ENCODE peak calls at places on chromosomes 13 and 19, in five cellular contexts. W is cardiac muscle cell, G is lung, X is left lung, R is transverse colon. T is an unnamed sample.

GRCh38 chr19:43408043-43408442 is 6.6 kb upstream of the TEX101 start:
- DNase-seq in W (no peak), G (no peak), X (no peak), R (no peak), T (no peak)

GRCh38 chr13:99425485-99426341 is 75.6 kb upstream of the TM9SF2 start:
- DNase-seq in W (peak), G (no peak), X (peak), R (peak), T (no peak)

GRCh38 chr13:110620596-110620995 is 5.3 kb downstream of the NAXD start:
- DNase-seq in W (no peak), G (no peak), X (no peak), R (no peak), T (no peak)

GRCh38 chr13:39531646-39532045 is 71.3 kb downstream of the LHFPL6 start:
- DNase-seq in W (no peak), G (no peak), X (no peak), R (no peak), T (no peak)

GRCh38 chr19:11195169-11195568 is 2.2 kb downstream of the KANK2 start:
- DNase-seq in W (no peak), G (no peak), X (no peak), R (no peak), T (no peak)

GRCh38 chr13:34793301-34793700 is 148.8 kb upstream of the NBEA start:
- DNase-seq in W (no peak), G (no peak), X (no peak), R (no peak), T (no peak)

GRCh38 chr13:33073338-33073737 is 57.1 kb downstream of the KL start:
- DNase-seq in W (no peak), G (no peak), X (no peak), R (no peak), T (no peak)

GRCh38 chr13:98585398-98585754 is 8.5 kb upstream of the STK24 start:
- DNase-seq in W (no peak), G (no peak), X (no peak), R (peak), T (no peak)

GRCh38 chr13:114067381-114067885 is 65.0 kb downstream of the RASA3 start:
- DNase-seq in W (no peak), G (no peak), X (peak), R (no peak), T (no peak)

GRCh38 chr13:98365291-98365690 is 188.2 kb upstream of the RNF113B start:
- DNase-seq in W (no peak), G (no peak), X (no peak), R (no peak), T (no peak)

GRCh38 chr19:46471778-46472543 is 598 bp upstream of the PNMA8A start:
- DNase-seq in W (no peak), G (no peak), X (no peak), R (no peak), T (no peak)

GRCh38 chr19:3682741-3683404 is 17.4 kb downstream of the PIP5K1C start:
- DNase-seq in W (no peak), G (no peak), X (no peak), R (no peak), T (peak)

GRCh38 chr13:74074723-74075122 is 59.5 kb downstream of the KLF12 start:
- DNase-seq in W (no peak), G (no peak), X (no peak), R (no peak), T (no peak)

GRCh38 chr13:91134773-91135124 is 212.7 kb upstream of the MIR17HG start:
- DNase-seq in W (no peak), G (no peak), X (no peak), R (no peak), T (no peak)

GRCh38 chr13:71858647-71859046 is 8.4 kb downstream of the DACH1 start:
- DNase-seq in W (no peak), G (no peak), X (no peak), R (no peak), T (no peak)

GRCh38 chr19:1408300-1409203 is 1.2 kb downstream of the DAZAP1 start:
- DNase-seq in W (peak), G (peak), X (peak), R (peak), T (no peak)

GRCh38 chr13:75302031-75302430 is 179.9 kb downstream of the TBC1D4 start:
- DNase-seq in W (no peak), G (no peak), X (no peak), R (no peak), T (no peak)

GRCh38 chr19:38023245-38023644 is 116.2 kb downstream of the SIPA1L3 start:
- DNase-seq in W (no peak), G (no peak), X (no peak), R (no peak), T (no peak)

DNA sequence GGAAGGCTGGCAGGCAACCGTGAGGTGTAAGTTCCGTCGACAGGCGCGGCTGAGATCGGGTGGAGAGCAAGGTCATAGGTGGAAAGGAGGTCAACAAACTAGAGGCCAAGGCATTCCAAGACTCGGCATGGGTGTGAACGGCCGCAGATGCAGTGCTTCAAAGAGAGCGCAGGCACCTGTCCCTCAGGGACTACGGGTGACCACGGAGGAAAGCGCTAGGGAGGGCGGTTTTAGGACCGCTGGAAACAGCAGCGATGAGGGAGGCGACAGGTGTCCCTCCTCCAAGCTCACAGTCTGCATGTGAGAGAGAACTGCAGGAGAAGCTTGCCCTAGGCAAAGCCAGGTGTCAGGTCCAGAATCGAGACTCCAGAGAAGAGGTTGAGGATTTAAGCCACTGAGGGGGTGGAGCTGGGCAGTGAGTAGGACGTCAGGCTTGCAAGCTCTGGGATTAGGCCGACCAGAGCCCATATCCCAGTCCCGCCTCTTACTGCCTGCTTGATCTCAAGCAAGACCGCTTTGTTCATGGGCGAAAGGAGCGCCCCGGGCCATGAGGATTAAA is 1.6 kb upstream of the MLNR start:
- DNase-seq in W (peak), G (no peak), X (no peak), R (no peak), T (peak)
- H3K4me3 ChIP-seq in W (peak), G (no peak), X (no peak), R (no peak), T (no peak)

GRCh38 chr19:40740747-40741146 is 9.5 kb downstream of the ACTMAP start:
- DNase-seq in W (no peak), G (no peak), X (no peak), R (no peak), T (no peak)

GRCh38 chr19:40743926-40744325 is 6.4 kb downstream of the ACTMAP start:
- DNase-seq in W (no peak), G (no peak), X (no peak), R (no peak), T (no peak)

GRCh38 chr19:40739871-40740703 is 10.2 kb downstream of the ACTMAP start:
- DNase-seq in W (no peak), G (no peak), X (no peak), R (no peak), T (peak)

GRCh38 chr19:40742477-40742876 is 7.8 kb downstream of the ACTMAP start:
- DNase-seq in W (no peak), G (no peak), X (no peak), R (no peak), T (no peak)

DNA sequence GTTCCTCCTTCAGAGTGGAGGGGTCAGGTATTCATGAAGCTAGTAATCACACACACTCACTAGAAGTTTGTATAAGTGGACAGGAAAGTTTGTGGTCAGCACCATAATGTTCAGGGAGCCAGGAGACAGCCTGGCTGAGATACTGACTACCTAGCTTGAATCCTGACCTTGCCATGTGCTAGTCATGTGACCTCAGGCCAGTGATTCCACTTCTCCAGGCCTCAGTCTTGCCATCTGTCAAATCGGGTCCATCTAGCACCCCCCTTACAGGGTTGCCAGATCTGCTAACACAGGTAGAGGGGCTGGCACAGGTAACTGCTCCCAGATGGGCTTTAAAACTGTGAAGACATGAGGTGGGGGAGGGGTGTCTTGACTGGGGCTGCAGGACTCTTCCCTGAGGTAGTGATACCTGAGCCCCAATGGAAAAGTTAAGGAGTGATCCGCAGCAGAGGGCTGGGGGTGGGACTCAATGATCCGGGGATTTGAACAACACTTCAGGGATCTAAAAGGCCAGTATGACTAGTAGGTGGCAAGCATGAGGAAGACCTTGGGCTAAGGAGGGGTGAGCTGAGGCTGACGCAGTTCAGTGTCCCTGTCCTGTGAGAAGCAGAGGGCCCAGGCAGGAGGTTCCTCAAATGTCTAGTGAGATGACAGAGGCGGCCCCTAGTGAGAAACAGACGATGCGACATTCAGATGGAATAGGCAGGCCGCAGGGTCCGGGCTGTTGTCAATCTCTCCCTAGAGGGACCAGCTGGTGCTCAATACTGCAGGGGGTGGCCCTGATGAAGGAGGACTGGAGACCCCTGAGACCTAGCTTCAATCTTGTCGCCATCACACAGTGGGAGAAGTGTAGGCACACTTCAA is 8.5 kb downstream of the ACTMAP start:
- DNase-seq in W (no peak), G (no peak), X (no peak), R (no peak), T (peak)
- TF ChIP-seq CTCF in W (no peak), G (no peak), X (no peak), R (no peak), T (no peak)

GRCh38 chr19:21604351-21604926 is 99.0 kb downstream of the ZNF429 start:
- DNase-seq in W (peak), G (no peak), X (no peak), R (no peak), T (no peak)

GRCh38 chr19:21603431-21604153 is 98.2 kb downstream of the ZNF429 start:
- DNase-seq in W (peak), G (no peak), X (no peak), R (no peak), T (no peak)

GRCh38 chr19:21607453-21607852 is 102.1 kb downstream of the ZNF429 start:
- DNase-seq in W (no peak), G (no peak), X (no peak), R (no peak), T (no peak)

GRCh38 chr19:21602105-21602658 is 96.8 kb downstream of the ZNF429 start:
- DNase-seq in W (no peak), G (no peak), X (no peak), R (no peak), T (no peak)

DNA sequence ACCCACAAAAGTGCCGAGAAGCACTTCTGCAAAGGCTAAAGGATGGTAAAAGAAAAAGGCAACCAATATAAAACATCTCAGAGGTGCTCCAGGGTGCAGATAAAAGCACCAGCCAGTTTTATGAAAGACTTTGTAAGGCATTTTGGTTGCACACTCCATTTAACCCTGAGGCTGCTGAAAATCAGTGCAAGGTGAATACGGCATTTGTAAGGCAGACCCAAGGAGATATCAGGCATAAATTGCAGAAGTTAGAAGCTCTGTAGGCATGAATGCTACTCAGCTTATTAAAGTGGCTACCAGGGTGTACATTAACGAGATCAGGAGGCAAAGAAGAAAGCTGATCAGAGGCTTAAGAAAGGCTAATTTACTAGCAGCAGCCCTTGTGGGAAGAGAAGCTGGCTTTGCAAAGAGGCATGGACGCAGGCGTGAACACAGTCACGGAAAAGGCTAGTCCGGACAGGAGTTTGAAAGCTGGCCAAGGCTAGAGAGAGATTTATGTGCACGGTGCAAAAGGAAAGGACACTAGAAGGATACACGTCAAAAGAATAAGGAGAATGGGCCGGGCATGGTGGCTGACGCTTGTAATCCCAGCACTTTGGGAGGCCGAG is 99.6 kb downstream of the ZNF429 start:
- DNase-seq in W (no peak), G (no peak), X (no peak), R (no peak), T (peak)
- H3K4me3 ChIP-seq in W (peak), G (peak), X (peak), R (peak), T (no peak)

GRCh38 chr19:52296400-52296772 is 583 bp upstream of the ZNF480 start:
- DNase-seq in W (peak), G (no peak), X (no peak), R (no peak), T (no peak)

GRCh38 chr19:52291781-52292180 is 5.2 kb upstream of the ZNF480 start:
- DNase-seq in W (no peak), G (no peak), X (no peak), R (no peak), T (no peak)

GRCh38 chr19:52297601-52298358 is 811 bp downstream of the ZNF480 start:
- DNase-seq in W (peak), G (no peak), X (no peak), R (no peak), T (peak)

GRCh38 chr19:52296773-52297600 is at the start of gene ZNF480:
- DNase-seq in W (peak), G (peak), X (peak), R (peak), T (peak)
- TF ChIP-seq CTCF in W (peak), G (no peak), X (no peak), R (no peak), T (no peak)

DNA sequence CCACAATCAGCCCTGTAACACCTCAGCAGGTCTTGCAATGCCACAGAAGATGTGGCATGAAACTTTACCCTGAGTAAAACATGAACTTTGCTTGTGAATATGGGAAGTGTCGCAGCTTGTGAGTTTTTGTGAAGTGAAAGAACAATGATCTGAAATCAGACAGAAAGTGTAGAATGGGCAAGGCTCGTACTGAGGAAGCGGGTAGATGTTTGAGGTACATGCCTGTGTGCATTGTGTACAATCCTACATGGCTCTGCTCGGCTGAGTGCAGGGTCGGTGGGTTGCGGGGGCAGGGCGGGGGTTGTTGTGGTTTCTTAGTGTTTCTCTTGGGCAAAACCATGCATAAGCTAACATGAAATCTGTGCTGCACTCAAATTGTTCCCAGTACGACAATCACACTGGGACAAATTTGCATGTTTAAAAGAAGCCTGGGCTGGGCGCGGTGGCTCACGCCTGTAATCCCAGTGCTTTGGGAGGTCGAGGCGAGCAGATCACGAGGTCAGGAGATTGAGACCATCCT is 1.1 kb downstream of the NLRP13 start:
- DNase-seq in W (no peak), G (no peak), X (no peak), R (no peak), T (no peak)
- H3K4me3 ChIP-seq in W (no peak), G (no peak), X (no peak), R (no peak), T (no peak)

DNA sequence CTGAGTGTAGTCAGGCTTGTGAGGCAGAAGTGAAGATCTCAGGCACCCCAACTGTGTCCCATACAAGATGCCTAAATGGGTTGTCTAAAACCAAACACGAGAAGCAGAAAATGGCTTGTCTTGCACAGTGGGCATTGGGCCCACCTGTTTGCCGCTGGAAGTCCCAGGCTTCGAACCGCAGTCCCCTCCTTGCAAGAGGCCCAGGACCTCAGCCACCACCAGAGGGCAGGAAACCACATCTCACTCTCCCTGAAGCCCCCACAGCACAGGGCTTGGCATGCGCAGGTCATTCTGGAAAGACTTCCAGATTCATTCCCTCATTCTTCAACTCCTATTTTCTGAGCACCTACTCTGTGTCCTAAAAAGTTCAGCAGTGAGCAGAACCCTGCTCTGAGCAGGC is 973.7 kb downstream of the UQCRFS1 start:
- DNase-seq in W (peak), G (no peak), X (no peak), R (no peak), T (peak)
- TF ChIP-seq CTCF in W (peak), G (no peak), X (no peak), R (no peak), T (peak)

GRCh38 chr19:54252845-54253244 is 4.2 kb downstream of the LILRB5 start:
- DNase-seq in W (no peak), G (no peak), X (no peak), R (no peak), T (no peak)

GRCh38 chr19:54245936-54246335 is 3.3 kb upstream of the LILRA6 start:
- DNase-seq in W (no peak), G (no peak), X (no peak), R (no peak), T (no peak)

GRCh38 chr19:54247106-54247930 is 4.7 kb upstream of the LILRA6 start:
- DNase-seq in W (no peak), G (no peak), X (no peak), R (no peak), T (no peak)

GRCh38 chr19:54252243-54252642 is 4.8 kb downstream of the LILRB5 start:
- DNase-seq in W (no peak), G (no peak), X (no peak), R (no peak), T (no peak)

DNA sequence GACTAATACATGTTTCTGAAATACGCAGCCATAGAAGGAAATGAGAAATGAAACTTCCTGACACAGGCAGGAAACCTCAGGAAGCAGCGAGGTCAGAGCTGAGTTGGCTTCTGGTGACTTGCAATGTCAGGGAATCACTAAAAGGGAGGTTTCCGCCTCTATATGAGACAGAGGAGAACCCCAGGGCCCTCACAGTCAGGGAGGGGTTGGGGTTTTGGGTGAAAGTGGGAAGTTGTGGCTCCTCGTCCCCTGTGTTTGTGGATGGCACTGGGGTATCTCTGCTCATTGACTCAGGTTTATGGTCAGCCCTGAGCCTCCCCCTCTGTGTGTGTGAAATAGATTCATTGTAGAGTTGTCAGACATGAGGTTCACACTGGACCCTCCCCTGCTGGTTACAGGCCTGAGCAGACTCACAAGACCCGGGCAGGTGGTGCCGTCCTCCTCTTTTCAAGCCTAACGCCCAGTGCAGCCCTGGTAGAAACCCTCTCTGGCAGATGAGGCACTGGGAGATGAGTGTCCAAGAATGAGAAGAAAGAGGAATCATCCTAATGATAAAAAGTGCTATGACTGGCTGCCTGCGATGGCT is 5.5 kb upstream of the LILRA6 start:
- DNase-seq in W (no peak), G (peak), X (peak), R (peak), T (no peak)
- H3K4me3 ChIP-seq in W (no peak), G (no peak), X (no peak), R (no peak), T (no peak)

GRCh38 chr13:29752175-29752574 is 98.2 kb downstream of the UBL3 start:
- DNase-seq in W (no peak), G (no peak), X (no peak), R (no peak), T (no peak)

GRCh38 chr13:29749401-29750177 is 100.8 kb downstream of the UBL3 start:
- DNase-seq in W (no peak), G (no peak), X (no peak), R (no peak), T (no peak)

GRCh38 chr13:29753593-29754485 is 96.6 kb downstream of the UBL3 start:
- DNase-seq in W (no peak), G (no peak), X (no peak), R (no peak), T (no peak)

GRCh38 chr13:29748097-29748496 is 102.3 kb downstream of the UBL3 start:
- DNase-seq in W (no peak), G (no peak), X (no peak), R (peak), T (no peak)

GRCh38 chr13:29750178-29750530 is 100.3 kb downstream of the UBL3 start:
- DNase-seq in W (no peak), G (no peak), X (no peak), R (no peak), T (no peak)
- TF ChIP-seq CTCF in W (no peak), G (no peak), X (no peak), R (no peak), T (no peak)